ENCODE peak calls at places on chromosomes 1 and 21, in four cellular contexts. L is mesendoderm, K is H9, F is IMR-90. C is an unnamed sample.
A peak's percentile ranks its signal among the peaks of the same experiment; 100 is the strongest.

GRCh38 chr21:41425954-41426655 is at the start of gene MX1:
- DNase-seq in L (peak; percentile 20), K (peak; percentile 56), F (peak; percentile 10), C (no peak)

GRCh38 chr1:940121-941026 is 16.7 kb downstream of the SAMD11 start:
- DNase-seq in L (peak; percentile 80), K (no peak), F (peak; percentile 62), C (no peak)

GRCh38 chr21:41133896-41134522 is 34.0 kb upstream of the BACE2 start:
- DNase-seq in L (peak; percentile 60), K (no peak), F (peak; percentile 54), C (no peak)

GRCh38 chr1:164755674-164756073 is 196.7 kb downstream of the PBX1 start:
- DNase-seq in L (no peak), K (no peak), F (no peak), C (no peak)

GRCh38 chr1:203556047-203556851 is 62.3 kb downstream of the OPTC start:
- DNase-seq in L (peak; percentile 75), K (peak; percentile 66), F (peak; percentile 85), C (peak; percentile 62)

GRCh38 chr1:110672753-110673108 is 2.0 kb downstream of the KCNA3 start:
- DNase-seq in L (no peak), K (no peak), F (no peak), C (no peak)

GRCh38 chr21:43211085-43212071 is 42.6 kb downstream of the CRYAA start:
- DNase-seq in L (peak; percentile 49), K (peak; percentile 59), F (no peak), C (no peak)

GRCh38 chr1:23282967-23283366 is 61.1 kb downstream of the HNRNPR start:
- DNase-seq in L (no peak), K (no peak), F (peak; percentile 79), C (no peak)

GRCh38 chr1:72011721-72012120 is 270.6 kb downstream of the NEGR1 start:
- DNase-seq in L (no peak), K (no peak), F (no peak), C (no peak)

GRCh38 chr1:110150330-110151174 is at the start of gene SLC6A17:
- DNase-seq in L (peak; percentile 39), K (peak; percentile 61), F (peak; percentile 68), C (peak; percentile 81)

GRCh38 chr1:1246601-1247340 is at the start of gene C1QTNF12:
- DNase-seq in L (peak; percentile 52), K (no peak), F (no peak), C (no peak)

GRCh38 chr1:159214149-159214760 is 9.6 kb downstream of the ACKR1 start:
- DNase-seq in L (peak; percentile 56), K (peak; percentile 55), F (peak; percentile 28), C (peak; percentile 65)

GRCh38 chr1:25343872-25344271 is 5.7 kb downstream of the TMEM50A start:
- DNase-seq in L (no peak), K (no peak), F (peak; percentile 89), C (no peak)

GRCh38 chr1:47181955-47182680 is 7.7 kb downstream of the PDZK1IP1 start:
- DNase-seq in L (no peak), K (no peak), F (peak; percentile 33), C (no peak)

GRCh38 chr1:232950919-232951579 is 638 bp downstream of the NTPCR start:
- DNase-seq in L (peak; percentile 74), K (peak; percentile 46), F (peak; percentile 17), C (no peak)

GRCh38 chr1:228004331-228004871 is 2.4 kb upstream of the WNT3A start:
- DNase-seq in L (peak; percentile 67), K (peak; percentile 78), F (no peak), C (peak; percentile 71)

GRCh38 chr1:228005511-228006033 is 1.2 kb upstream of the WNT3A start:
- DNase-seq in L (peak; percentile 55), K (no peak), F (no peak), C (no peak)

GRCh38 chr1:228006034-228006792 is 585 bp upstream of the WNT3A start:
- DNase-seq in L (no peak), K (no peak), F (no peak), C (peak; percentile 65)

GRCh38 chr1:228003461-228004330 is 3.1 kb upstream of the WNT3A start:
- DNase-seq in L (no peak), K (no peak), F (no peak), C (no peak)

GRCh38 chr1:228004887-228005462 is 1.8 kb upstream of the WNT3A start:
- DNase-seq in L (peak; percentile 23), K (peak; percentile 65), F (no peak), C (peak; percentile 65)
- H4K5ac ChIP-seq in L (no peak overlapping the region), K (no peak overlapping the region), F (no peak overlapping the region), C (no peak overlapping the region)

GRCh38 chr1:8476021-8476420 is 158.1 kb downstream of the SLC45A1 start:
- DNase-seq in L (no peak), K (no peak), F (no peak), C (no peak)
- H4K5ac ChIP-seq in L (no peak overlapping the region), K (no peak overlapping the region), F (peak overlapping the region; percentile 30), C (no peak overlapping the region)

GRCh38 chr1:176803042-176803441 is 340.1 kb downstream of the PAPPA2 start:
- DNase-seq in L (no peak), K (no peak), F (no peak), C (no peak)
- H4K5ac ChIP-seq in L (no peak overlapping the region), K (no peak overlapping the region), F (no peak overlapping the region), C (no peak overlapping the region)

GRCh38 chr1:12438349-12438924 is 179.6 kb downstream of the DHRS3 start:
- DNase-seq in L (no peak), K (no peak), F (no peak), C (no peak)
- H4K5ac ChIP-seq in L (no peak overlapping the region), K (no peak overlapping the region), F (no peak overlapping the region), C (no peak overlapping the region)

DNA sequence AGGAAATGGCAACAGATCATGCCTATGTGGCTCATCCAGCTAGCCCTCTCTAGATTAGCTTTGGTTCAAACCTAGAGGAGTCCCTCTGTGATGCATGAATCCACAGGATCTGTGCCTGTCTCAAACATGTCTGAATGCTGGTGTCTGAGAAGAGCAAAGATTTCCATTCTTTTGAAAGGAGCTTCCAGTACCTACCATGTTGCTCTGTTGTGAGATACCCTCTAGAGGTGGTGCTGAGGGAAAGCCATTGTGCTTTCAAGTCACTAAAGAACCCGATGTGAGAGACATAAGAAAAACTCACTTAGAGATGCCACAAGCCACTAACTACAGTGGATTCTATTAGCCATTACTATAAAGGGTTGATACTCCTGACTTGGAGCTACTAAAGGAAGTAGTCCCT is 103.6 kb downstream of the LRRC40 start:
- DNase-seq in L (peak; percentile 37), K (no peak), F (no peak), C (no peak)
- H4K5ac ChIP-seq in L (no peak overlapping the region), K (no peak overlapping the region), F (no peak overlapping the region), C (no peak overlapping the region)

DNA sequence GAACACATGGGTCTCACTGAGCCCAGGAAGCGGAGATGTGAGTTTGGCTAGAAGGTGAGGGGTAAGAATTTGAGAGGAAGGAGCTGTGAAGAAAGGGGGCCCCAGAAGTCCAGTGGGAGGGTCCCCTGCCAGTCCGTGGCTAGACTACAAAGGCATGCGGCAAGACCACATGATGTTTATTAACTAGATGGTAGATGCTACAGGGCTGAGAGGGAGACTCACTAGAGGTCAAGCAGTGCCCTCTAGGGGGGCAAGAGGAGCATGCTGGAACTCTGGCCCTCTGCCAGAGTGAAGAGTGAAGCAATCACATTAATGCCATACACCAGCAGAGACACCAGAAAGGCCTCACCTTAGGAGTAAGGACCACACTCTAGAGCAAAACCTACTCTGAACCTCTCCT is 12.2 kb downstream of the KIAA0319L start:
- DNase-seq in L (peak; percentile 90), K (peak; percentile 76), F (peak; percentile 45), C (no peak)
- H4K5ac ChIP-seq in L (no peak overlapping the region), K (no peak overlapping the region), F (no peak overlapping the region), C (no peak overlapping the region)

DNA sequence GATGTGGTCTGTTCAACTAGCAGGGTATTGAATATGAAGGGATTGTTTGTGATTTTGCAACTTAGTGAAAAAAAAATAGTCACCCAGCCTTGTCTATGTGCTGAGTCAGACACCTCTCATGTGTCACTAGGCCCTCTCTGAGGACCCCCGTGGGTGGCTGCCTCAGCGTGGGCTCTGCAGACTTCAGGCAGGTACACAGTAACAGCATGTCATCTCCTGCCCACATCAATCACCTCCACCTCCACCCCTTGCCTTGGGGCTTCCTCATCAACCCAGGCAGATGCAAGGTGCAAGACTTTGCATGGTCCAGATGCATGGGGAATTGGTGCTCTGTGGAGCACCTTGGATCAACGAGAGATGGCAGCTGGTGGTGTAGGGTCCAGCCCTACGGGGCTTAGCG is 23.9 kb downstream of the PCP4 start:
- DNase-seq in L (no peak), K (no peak), F (no peak), C (no peak)
- H4K5ac ChIP-seq in L (no peak overlapping the region), K (no peak overlapping the region), F (no peak overlapping the region), C (no peak overlapping the region)